ENCODE peak calls at places on chromosomes 13 and 19, in seven cellular contexts. Z, C, T, Y, R, Q and S are unnamed samples.

GRCh38 chr19:44757735-44758505 is 9.4 kb downstream of the BCL3 start:
- DNase-seq in Z (no peak), C (peak; percentile 61), T (peak; percentile 51), Y (no peak), R (no peak), Q (no peak), S (no peak)

GRCh38 chr19:405138-405965 is 3.6 kb downstream of the C2CD4C start:
- DNase-seq in Z (peak; percentile 40), C (no peak), T (no peak), Y (no peak), R (no peak), Q (no peak), S (no peak)

GRCh38 chr19:460877-461609 is at the start of gene SHC2:
- DNase-seq in Z (no peak), C (peak; percentile 45), T (no peak), Y (no peak), R (no peak), Q (no peak), S (no peak)

GRCh38 chr13:33855371-33855895 is 37.5 kb downstream of the RFC3 start:
- DNase-seq in Z (no peak), C (no peak), T (no peak), Y (no peak), R (no peak), Q (no peak), S (no peak)

GRCh38 chr13:33274264-33274663 is 11.3 kb downstream of the STARD13 start:
- DNase-seq in Z (no peak), C (no peak), T (peak; percentile 74), Y (no peak), R (no peak), Q (no peak), S (no peak)

GRCh38 chr19:50232600-50232999 is 29.2 kb downstream of the MYH14 start:
- DNase-seq in Z (no peak), C (no peak), T (no peak), Y (no peak), R (no peak), Q (no peak), S (no peak)

GRCh38 chr13:24138911-24139310 is 21.6 kb upstream of the SPATA13 start:
- DNase-seq in Z (no peak), C (no peak), T (no peak), Y (no peak), R (no peak), Q (no peak), S (no peak)

GRCh38 chr19:10283301-10283733 is 3.4 kb upstream of the ICAM4 start:
- DNase-seq in Z (no peak), C (no peak), T (no peak), Y (no peak), R (no peak), Q (no peak), S (no peak)

GRCh38 chr13:22169473-22169872 is 498.6 kb downstream of the FGF9 start:
- DNase-seq in Z (no peak), C (no peak), T (no peak), Y (no peak), R (no peak), Q (no peak), S (no peak)

GRCh38 chr19:18259848-18260247 is 14.4 kb downstream of the IQCN start:
- DNase-seq in Z (no peak), C (no peak), T (peak; percentile 30), Y (no peak), R (no peak), Q (no peak), S (no peak)

GRCh38 chr19:18205180-18205915 is 1.5 kb upstream of the RAB3A start:
- DNase-seq in Z (peak; percentile 80), C (peak; percentile 73), T (peak; percentile 83), Y (peak; percentile 62), R (peak; percentile 58), Q (no peak), S (peak; percentile 55)

GRCh38 chr13:80009760-80010159 is 331.2 kb downstream of the SPRY2 start:
- DNase-seq in Z (no peak), C (no peak), T (no peak), Y (no peak), R (no peak), Q (no peak), S (no peak)

GRCh38 chr19:47469719-47470118 is 2.0 kb downstream of the SLC8A2 start:
- DNase-seq in Z (no peak), C (no peak), T (no peak), Y (no peak), R (no peak), Q (no peak), S (no peak)

GRCh38 chr13:91346848-91347211 is 657 bp upstream of the MIR17HG start:
- DNase-seq in Z (peak; percentile 42), C (no peak), T (peak; percentile 17), Y (peak; percentile 66), R (no peak), Q (no peak), S (no peak)

GRCh38 chr19:48495391-48495790 is 16.2 kb downstream of the LMTK3 start:
- DNase-seq in Z (no peak), C (no peak), T (peak; percentile 35), Y (no peak), R (no peak), Q (no peak), S (no peak)

GRCh38 chr13:57627663-57628062 is 3.9 kb upstream of the PCDH17 start:
- DNase-seq in Z (no peak), C (no peak), T (peak; percentile 15), Y (no peak), R (no peak), Q (peak; percentile 28), S (no peak)

GRCh38 chr19:46351241-46352041 is 4.6 kb downstream of the PPP5C start:
- DNase-seq in Z (peak; percentile 43), C (peak; percentile 81), T (peak; percentile 61), Y (peak; percentile 45), R (no peak), Q (peak; percentile 40), S (no peak)

GRCh38 chr19:47560999-47561398 is 11.9 kb downstream of the ZNF541 start:
- DNase-seq in Z (no peak), C (no peak), T (no peak), Y (no peak), R (no peak), Q (no peak), S (no peak)

GRCh38 chr13:24670927-24671326 is 9.3 kb upstream of the ATP12A start:
- DNase-seq in Z (peak; percentile 62), C (no peak), T (peak; percentile 64), Y (no peak), R (no peak), Q (peak; percentile 56), S (no peak)

GRCh38 chr13:99208185-99208584 is 7.5 kb downstream of the UBAC2 start:
- DNase-seq in Z (peak; percentile 8), C (no peak), T (no peak), Y (no peak), R (no peak), Q (no peak), S (no peak)

GRCh38 chr19:40736661-40737060 is 13.6 kb downstream of the ACTMAP start:
- DNase-seq in Z (no peak), C (no peak), T (no peak), Y (no peak), R (no peak), Q (no peak), S (no peak)

GRCh38 chr13:21242236-21242635 is 65.8 kb downstream of the MRPL57 start:
- DNase-seq in Z (no peak), C (no peak), T (no peak), Y (no peak), R (no peak), Q (peak; percentile 60), S (no peak)

GRCh38 chr19:54390942-54391577 is 24.2 kb upstream of the TTYH1 start:
- DNase-seq in Z (peak; percentile 51), C (peak; percentile 39), T (peak; percentile 63), Y (peak; percentile 79), R (peak; percentile 16), Q (peak; percentile 88), S (peak; percentile 14)

GRCh38 chr19:34428549-34429285 is 536 bp downstream of the UBA2 start:
- DNase-seq in Z (no peak), C (peak; percentile 31), T (peak; percentile 44), Y (peak; percentile 47), R (no peak), Q (peak; percentile 12), S (no peak)

GRCh38 chr19:44925114-44925891 is 10.9 kb downstream of the APOC1 start:
- DNase-seq in Z (peak; percentile 68), C (peak; percentile 52), T (peak; percentile 35), Y (no peak), R (no peak), Q (no peak), S (no peak)

GRCh38 chr19:31408460-31409124 is 59.4 kb upstream of the TSHZ3 start:
- DNase-seq in Z (no peak), C (no peak), T (peak; percentile 92), Y (no peak), R (peak; percentile 64), Q (no peak), S (peak; percentile 42)

GRCh38 chr13:41548870-41549269 is 91.5 kb downstream of the RGCC start:
- DNase-seq in Z (peak; percentile 7), C (no peak), T (no peak), Y (no peak), R (no peak), Q (no peak), S (no peak)

GRCh38 chr13:46121597-46122163 is 16.8 kb upstream of the CPB2 start:
- DNase-seq in Z (no peak), C (no peak), T (no peak), Y (no peak), R (no peak), Q (no peak), S (no peak)

GRCh38 chr19:2654585-2654861 is 48.0 kb downstream of the GNG7 start:
- DNase-seq in Z (no peak), C (no peak), T (no peak), Y (no peak), R (no peak), Q (no peak), S (no peak)

GRCh38 chr13:78587395-78587794 is 16.0 kb downstream of the POU4F1 start:
- DNase-seq in Z (no peak), C (no peak), T (no peak), Y (no peak), R (no peak), Q (no peak), S (no peak)

GRCh38 chr19:47124937-47125668 is 5.5 kb upstream of the SAE1 start:
- DNase-seq in Z (no peak), C (no peak), T (peak; percentile 85), Y (no peak), R (no peak), Q (peak; percentile 61), S (no peak)

GRCh38 chr13:48232420-48233096 is 448 bp upstream of the ITM2B start:
- DNase-seq in Z (peak; percentile 72), C (peak; percentile 35), T (peak; percentile 16), Y (no peak), R (no peak), Q (no peak), S (no peak)

GRCh38 chr13:21672811-21673591 is 2.1 kb downstream of the FGF9 start:
- DNase-seq in Z (peak; percentile 31), C (no peak), T (no peak), Y (no peak), R (no peak), Q (no peak), S (no peak)

GRCh38 chr19:6125571-6125989 is 9.9 kb upstream of the ACSBG2 start:
- DNase-seq in Z (peak; percentile 69), C (peak; percentile 69), T (peak; percentile 85), Y (peak; percentile 68), R (peak; percentile 48), Q (peak; percentile 68), S (peak; percentile 52)

GRCh38 chr19:35135389-35135909 is 590 bp upstream of the LGI4 start:
- DNase-seq in Z (peak; percentile 84), C (peak; percentile 82), T (peak; percentile 67), Y (peak; percentile 66), R (no peak), Q (peak; percentile 41), S (no peak)

GRCh38 chr13:105774739-105775460 is 760.6 kb downstream of the EFNB2 start:
- DNase-seq in Z (no peak), C (no peak), T (peak; percentile 68), Y (no peak), R (no peak), Q (no peak), S (no peak)

GRCh38 chr13:90686438-90686837 is 661.0 kb upstream of the MIR17HG start:
- DNase-seq in Z (no peak), C (no peak), T (peak; percentile 74), Y (no peak), R (peak; percentile 4), Q (no peak), S (no peak)

GRCh38 chr13:32309812-32310706 is 5.1 kb downstream of the ZAR1L start:
- DNase-seq in Z (peak; percentile 30), C (no peak), T (peak; percentile 70), Y (peak; percentile 46), R (peak; percentile 41), Q (peak; percentile 69), S (peak; percentile 39)